ENCODE peak calls at places on chromosomes 6 and 20, in ten cellular contexts. One of them, this sample, is unnamed. For H3K4me1, the result is how much of the 10 kb centered on the place peaks cover.

GRCh38 chr6:84026721-84027164 is 6.8 kb upstream of the MRAP2 start:
- DNase-seq in uterus: no peak
- DNase-seq in tibial nerve: no peak
- DNase-seq in right lobe of liver: no peak
- DNase-seq in A549: no peak
- DNase-seq in prostate gland: no peak
- DNase-seq in suprapubic skin: no peak
- DNase-seq in body of pancreas: no peak
- DNase-seq in IMR-90: no peak
- DNase-seq in thyroid gland: no peak
- DNase-seq in this sample: no peak

GRCh38 chr6:154403803-154404202 is 47.2 kb upstream of the IPCEF1 start:
- DNase-seq in uterus: peak
- DNase-seq in tibial nerve: no peak
- DNase-seq in right lobe of liver: no peak
- DNase-seq in A549: no peak
- DNase-seq in prostate gland: peak
- DNase-seq in suprapubic skin: no peak
- DNase-seq in body of pancreas: peak
- DNase-seq in IMR-90: peak
- DNase-seq in thyroid gland: peak
- DNase-seq in this sample: no peak

GRCh38 chr6:37657117-37657886 is 40.4 kb downstream of the MDGA1 start:
- DNase-seq in uterus: no peak
- DNase-seq in tibial nerve: no peak
- DNase-seq in right lobe of liver: no peak
- DNase-seq in A549: peak
- DNase-seq in prostate gland: peak
- DNase-seq in suprapubic skin: no peak
- DNase-seq in body of pancreas: peak
- DNase-seq in IMR-90: peak
- DNase-seq in thyroid gland: peak
- DNase-seq in this sample: no peak

GRCh38 chr20:32966382-32966781 is 37.9 kb downstream of the SUN5 start:
- DNase-seq in uterus: no peak
- DNase-seq in tibial nerve: no peak
- DNase-seq in right lobe of liver: no peak
- DNase-seq in A549: no peak
- DNase-seq in prostate gland: no peak
- DNase-seq in suprapubic skin: no peak
- DNase-seq in body of pancreas: no peak
- DNase-seq in IMR-90: no peak
- DNase-seq in thyroid gland: no peak
- DNase-seq in this sample: no peak

GRCh38 chr20:63027425-63028389 is 20.9 kb upstream of the BHLHE23 start:
- DNase-seq in uterus: no peak
- DNase-seq in tibial nerve: no peak
- DNase-seq in right lobe of liver: no peak
- DNase-seq in A549: peak
- DNase-seq in prostate gland: no peak
- DNase-seq in suprapubic skin: no peak
- DNase-seq in body of pancreas: peak
- DNase-seq in IMR-90: no peak
- DNase-seq in thyroid gland: no peak
- DNase-seq in this sample: no peak

GRCh38 chr6:34005845-34006644 is 139.8 kb downstream of the GRM4 start:
- DNase-seq in uterus: no peak
- DNase-seq in tibial nerve: no peak
- DNase-seq in right lobe of liver: no peak
- DNase-seq in A549: no peak
- DNase-seq in prostate gland: no peak
- DNase-seq in suprapubic skin: no peak
- DNase-seq in body of pancreas: no peak
- DNase-seq in IMR-90: no peak
- DNase-seq in thyroid gland: no peak
- DNase-seq in this sample: no peak

GRCh38 chr6:51844391-51844735 is 243.1 kb downstream of the PKHD1 start:
- DNase-seq in uterus: no peak
- DNase-seq in tibial nerve: no peak
- DNase-seq in right lobe of liver: peak
- DNase-seq in A549: no peak
- DNase-seq in prostate gland: no peak
- DNase-seq in suprapubic skin: no peak
- DNase-seq in body of pancreas: no peak
- DNase-seq in IMR-90: no peak
- DNase-seq in thyroid gland: peak
- DNase-seq in this sample: no peak

GRCh38 chr20:9323622-9324021 is 190.8 kb upstream of the LAMP5 start:
- DNase-seq in uterus: no peak
- DNase-seq in tibial nerve: no peak
- DNase-seq in right lobe of liver: no peak
- DNase-seq in A549: peak
- DNase-seq in prostate gland: no peak
- DNase-seq in suprapubic skin: no peak
- DNase-seq in body of pancreas: no peak
- DNase-seq in IMR-90: no peak
- DNase-seq in thyroid gland: no peak
- DNase-seq in this sample: no peak

GRCh38 chr6:163427498-163428254 is 13.2 kb downstream of the QKI start:
- DNase-seq in uterus: no peak
- DNase-seq in tibial nerve: no peak
- DNase-seq in right lobe of liver: no peak
- DNase-seq in A549: no peak
- DNase-seq in prostate gland: no peak
- DNase-seq in suprapubic skin: no peak
- DNase-seq in body of pancreas: no peak
- DNase-seq in IMR-90: peak
- DNase-seq in thyroid gland: no peak
- DNase-seq in this sample: no peak

GRCh38 chr20:53165452-53165851 is 193.3 kb downstream of the TSHZ2 start:
- DNase-seq in uterus: no peak
- DNase-seq in tibial nerve: no peak
- DNase-seq in right lobe of liver: no peak
- DNase-seq in A549: no peak
- DNase-seq in prostate gland: no peak
- DNase-seq in suprapubic skin: no peak
- DNase-seq in body of pancreas: no peak
- DNase-seq in IMR-90: no peak
- DNase-seq in thyroid gland: no peak
- DNase-seq in this sample: no peak

DNA sequence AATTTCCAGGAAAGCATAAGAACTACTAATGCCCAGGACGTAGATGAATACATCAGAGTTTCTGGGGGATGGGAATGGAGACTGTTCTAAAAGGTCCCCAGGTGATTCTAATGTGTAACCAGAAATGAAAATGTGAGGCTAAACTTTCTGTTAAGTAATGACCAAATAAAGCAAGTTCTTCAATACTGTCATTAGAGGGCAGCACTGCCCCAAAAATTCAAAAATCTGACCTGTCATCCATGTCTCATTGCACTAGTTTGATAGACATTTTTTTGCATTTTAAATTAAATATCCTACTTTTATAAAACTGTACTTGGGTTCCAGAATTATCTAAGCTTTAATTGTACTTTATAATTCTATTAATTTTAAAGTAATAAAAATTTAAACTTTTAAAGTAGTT is 94.9 kb downstream of the RFX6 start:
- DNase-seq in uterus: no peak
- DNase-seq in tibial nerve: no peak
- DNase-seq in right lobe of liver: no peak
- DNase-seq in A549: peak
- DNase-seq in prostate gland: no peak
- DNase-seq in suprapubic skin: no peak
- DNase-seq in body of pancreas: peak
- DNase-seq in IMR-90: peak
- DNase-seq in thyroid gland: peak
- DNase-seq in this sample: no peak
- TF ChIP-seq POLR2A in uterus: no peak
- TF ChIP-seq POLR2A in tibial nerve: no peak
- TF ChIP-seq POLR2A in right lobe of liver: no peak
- TF ChIP-seq POLR2A in A549: no peak
- TF ChIP-seq POLR2A in prostate gland: no peak
- TF ChIP-seq POLR2A in suprapubic skin: no peak
- TF ChIP-seq POLR2A in body of pancreas: no peak
- TF ChIP-seq POLR2A in IMR-90: no peak
- TF ChIP-seq POLR2A in thyroid gland: no peak
- TF ChIP-seq POLR2A in this sample: no peak

GRCh38 chr6:106973018-106973840 is 1.3 kb downstream of the CD24 start:
- DNase-seq in uterus: no peak
- DNase-seq in tibial nerve: no peak
- DNase-seq in right lobe of liver: peak
- DNase-seq in A549: peak
- DNase-seq in prostate gland: peak
- DNase-seq in suprapubic skin: no peak
- DNase-seq in body of pancreas: peak
- DNase-seq in IMR-90: no peak
- DNase-seq in thyroid gland: peak
- DNase-seq in this sample: no peak
- H3K4me1 ChIP-seq in uterus: under half
- H3K4me1 ChIP-seq in tibial nerve: under half
- H3K4me1 ChIP-seq in right lobe of liver: under half
- H3K4me1 ChIP-seq in A549: under half
- H3K4me1 ChIP-seq in prostate gland: under half
- H3K4me1 ChIP-seq in suprapubic skin: under half
- H3K4me1 ChIP-seq in body of pancreas: under half
- H3K4me1 ChIP-seq in IMR-90: under half
- H3K4me1 ChIP-seq in thyroid gland: under half
- H3K4me1 ChIP-seq in this sample: under half

GRCh38 chr20:58229198-58229802 is 847 bp upstream of the ANKRD60 start:
- DNase-seq in uterus: no peak
- DNase-seq in tibial nerve: no peak
- DNase-seq in right lobe of liver: no peak
- DNase-seq in A549: no peak
- DNase-seq in prostate gland: no peak
- DNase-seq in suprapubic skin: peak
- DNase-seq in body of pancreas: no peak
- DNase-seq in IMR-90: peak
- DNase-seq in thyroid gland: no peak
- DNase-seq in this sample: no peak
- H3K4me3 ChIP-seq in uterus: no peak
- H3K4me3 ChIP-seq in tibial nerve: no peak
- H3K4me3 ChIP-seq in right lobe of liver: no peak
- H3K4me3 ChIP-seq in A549: no peak
- H3K4me3 ChIP-seq in prostate gland: no peak
- H3K4me3 ChIP-seq in suprapubic skin: no peak
- H3K4me3 ChIP-seq in body of pancreas: no peak
- H3K4me3 ChIP-seq in IMR-90: peak
- H3K4me3 ChIP-seq in thyroid gland: no peak
- H3K4me3 ChIP-seq in this sample: no peak

GRCh38 chr6:14132244-14133220 is 15.0 kb downstream of the CD83 start:
- DNase-seq in uterus: no peak
- DNase-seq in tibial nerve: no peak
- DNase-seq in right lobe of liver: no peak
- DNase-seq in A549: no peak
- DNase-seq in prostate gland: no peak
- DNase-seq in suprapubic skin: no peak
- DNase-seq in body of pancreas: no peak
- DNase-seq in IMR-90: no peak
- DNase-seq in thyroid gland: no peak
- DNase-seq in this sample: no peak

GRCh38 chr6:14131579-14131978 is 14.0 kb downstream of the CD83 start:
- DNase-seq in uterus: no peak
- DNase-seq in tibial nerve: no peak
- DNase-seq in right lobe of liver: no peak
- DNase-seq in A549: no peak
- DNase-seq in prostate gland: no peak
- DNase-seq in suprapubic skin: no peak
- DNase-seq in body of pancreas: no peak
- DNase-seq in IMR-90: no peak
- DNase-seq in thyroid gland: no peak
- DNase-seq in this sample: no peak

GRCh38 chr6:14130431-14131075 is 13.0 kb downstream of the CD83 start:
- DNase-seq in uterus: no peak
- DNase-seq in tibial nerve: no peak
- DNase-seq in right lobe of liver: no peak
- DNase-seq in A549: no peak
- DNase-seq in prostate gland: no peak
- DNase-seq in suprapubic skin: no peak
- DNase-seq in body of pancreas: no peak
- DNase-seq in IMR-90: peak
- DNase-seq in thyroid gland: peak
- DNase-seq in this sample: no peak

GRCh38 chr6:14134211-14134910 is 16.8 kb downstream of the CD83 start:
- DNase-seq in uterus: no peak
- DNase-seq in tibial nerve: no peak
- DNase-seq in right lobe of liver: no peak
- DNase-seq in A549: no peak
- DNase-seq in prostate gland: no peak
- DNase-seq in suprapubic skin: no peak
- DNase-seq in body of pancreas: no peak
- DNase-seq in IMR-90: no peak
- DNase-seq in thyroid gland: no peak
- DNase-seq in this sample: no peak

DNA sequence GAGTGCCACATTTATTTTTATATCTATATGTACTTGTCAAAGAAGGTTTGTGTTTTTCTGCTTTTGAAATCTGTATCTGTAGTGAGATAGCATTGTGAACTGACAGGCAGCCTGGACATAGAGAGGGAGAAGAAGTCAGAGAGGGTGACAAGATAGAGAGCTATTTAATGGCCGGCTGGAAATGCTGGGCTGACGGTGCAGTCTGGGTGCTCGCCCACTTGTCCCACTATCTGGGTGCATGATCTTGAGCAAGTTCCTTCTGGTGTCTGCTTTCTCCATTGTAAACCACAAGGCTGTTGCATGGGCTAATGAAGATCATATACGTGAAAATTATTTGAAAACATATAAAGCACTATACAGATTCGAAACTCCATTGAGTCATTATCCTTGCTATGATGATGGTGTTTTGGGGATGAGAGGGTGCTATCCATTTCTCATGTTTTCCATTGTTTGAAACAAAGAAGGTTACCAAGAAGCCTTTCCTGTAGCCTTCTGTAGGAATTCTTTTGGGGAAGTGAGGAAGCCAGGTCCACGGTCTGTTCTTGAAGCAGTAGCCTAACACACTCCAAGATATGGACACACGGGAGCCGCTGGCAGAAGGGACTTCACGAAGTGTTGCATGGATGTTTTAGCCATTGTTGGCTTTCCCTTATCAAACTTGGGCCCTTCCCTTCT is 18.4 kb downstream of the CD83 start:
- DNase-seq in uterus: no peak
- DNase-seq in tibial nerve: no peak
- DNase-seq in right lobe of liver: no peak
- DNase-seq in A549: no peak
- DNase-seq in prostate gland: no peak
- DNase-seq in suprapubic skin: no peak
- DNase-seq in body of pancreas: no peak
- DNase-seq in IMR-90: no peak
- DNase-seq in thyroid gland: no peak
- DNase-seq in this sample: no peak
- TF ChIP-seq POLR2A in uterus: no peak
- TF ChIP-seq POLR2A in tibial nerve: no peak
- TF ChIP-seq POLR2A in right lobe of liver: no peak
- TF ChIP-seq POLR2A in A549: no peak
- TF ChIP-seq POLR2A in prostate gland: no peak
- TF ChIP-seq POLR2A in suprapubic skin: no peak
- TF ChIP-seq POLR2A in body of pancreas: no peak
- TF ChIP-seq POLR2A in IMR-90: no peak
- TF ChIP-seq POLR2A in thyroid gland: no peak
- TF ChIP-seq POLR2A in this sample: no peak

GRCh38 chr6:24600903-24601302 is 45.1 kb downstream of the KIAA0319 start:
- DNase-seq in uterus: no peak
- DNase-seq in tibial nerve: no peak
- DNase-seq in right lobe of liver: no peak
- DNase-seq in A549: no peak
- DNase-seq in prostate gland: no peak
- DNase-seq in suprapubic skin: no peak
- DNase-seq in body of pancreas: no peak
- DNase-seq in IMR-90: no peak
- DNase-seq in thyroid gland: no peak
- DNase-seq in this sample: no peak
- H3K4me1 ChIP-seq in uterus: under half
- H3K4me1 ChIP-seq in tibial nerve: under half
- H3K4me1 ChIP-seq in right lobe of liver: under half
- H3K4me1 ChIP-seq in A549: under half
- H3K4me1 ChIP-seq in prostate gland: under half
- H3K4me1 ChIP-seq in suprapubic skin: under half
- H3K4me1 ChIP-seq in body of pancreas: under half
- H3K4me1 ChIP-seq in IMR-90: under half
- H3K4me1 ChIP-seq in thyroid gland: under half
- H3K4me1 ChIP-seq in this sample: under half

This sample was measured in esophagus squamous epithelium.